ENCODE peak calls at places on chromosomes 7 and 10, in four cellular contexts. One of them, this sample, is unnamed.

GRCh38 chr10:97774811-97775294 is 3.1 kb upstream of the SFRP5 start:
- DNase-seq in anterior cingulate cortex: no peak
- DNase-seq in aorta: no peak
- DNase-seq in EL: no peak
- DNase-seq in this sample: no peak

GRCh38 chr7:116952640-116953371 is 495 bp upstream of the ST7 start:
- DNase-seq in anterior cingulate cortex: peak; percentile 66
- DNase-seq in aorta: peak; percentile 85
- DNase-seq in EL: peak; percentile 58
- DNase-seq in this sample: peak; percentile 40

GRCh38 chr7:50953820-50954219 is 171.1 kb upstream of the GRB10 start:
- DNase-seq in anterior cingulate cortex: no peak
- DNase-seq in aorta: no peak
- DNase-seq in EL: peak; percentile 89
- DNase-seq in this sample: peak; percentile 10

GRCh38 chr7:114670676-114671075 is 251.2 kb upstream of the MDFIC start:
- DNase-seq in anterior cingulate cortex: no peak
- DNase-seq in aorta: no peak
- DNase-seq in EL: no peak
- DNase-seq in this sample: no peak

GRCh38 chr10:77602231-77602912 is 35.2 kb downstream of the KCNMA1 start:
- DNase-seq in anterior cingulate cortex: no peak
- DNase-seq in aorta: no peak
- DNase-seq in EL: peak; percentile 64
- DNase-seq in this sample: peak; percentile 50

GRCh38 chr10:104762793-104763192 is 121.7 kb downstream of the SORCS3 start:
- DNase-seq in anterior cingulate cortex: no peak
- DNase-seq in aorta: no peak
- DNase-seq in EL: no peak
- DNase-seq in this sample: no peak

GRCh38 chr7:1136841-1137516 is 23.0 kb downstream of the ZFAND2A start:
- DNase-seq in anterior cingulate cortex: no peak
- DNase-seq in aorta: peak; percentile 17
- DNase-seq in EL: no peak
- DNase-seq in this sample: no peak

GRCh38 chr10:74432841-74433594 is 282.0 kb downstream of the ADK start:
- DNase-seq in anterior cingulate cortex: no peak
- DNase-seq in aorta: no peak
- DNase-seq in EL: peak; percentile 59
- DNase-seq in this sample: peak; percentile 65

GRCh38 chr10:124533266-124533665 is 71.6 kb downstream of the LHPP start:
- DNase-seq in anterior cingulate cortex: no peak
- DNase-seq in aorta: no peak
- DNase-seq in EL: no peak
- DNase-seq in this sample: no peak

GRCh38 chr10:131758062-131758941 is 142.5 kb upstream of the PPP2R2D start:
- DNase-seq in anterior cingulate cortex: no peak
- DNase-seq in aorta: no peak
- DNase-seq in EL: no peak
- DNase-seq in this sample: no peak

GRCh38 chr10:61901829-61902447 is 439 bp downstream of the ARID5B start:
- DNase-seq in anterior cingulate cortex: peak; percentile 74
- DNase-seq in aorta: no peak
- DNase-seq in EL: no peak
- DNase-seq in this sample: no peak

GRCh38 chr7:132771301-132771730 is 195.0 kb upstream of the PLXNA4 start:
- DNase-seq in anterior cingulate cortex: no peak
- DNase-seq in aorta: no peak
- DNase-seq in EL: no peak
- DNase-seq in this sample: no peak

GRCh38 chr10:116811691-116812090 is 37.6 kb upstream of the ENO4 start:
- DNase-seq in anterior cingulate cortex: no peak
- DNase-seq in aorta: no peak
- DNase-seq in EL: no peak
- DNase-seq in this sample: no peak

GRCh38 chr10:58511765-58512469 is 755 bp upstream of the BICC1 start:
- DNase-seq in anterior cingulate cortex: peak; percentile 11
- DNase-seq in aorta: peak; percentile 52
- DNase-seq in EL: peak; percentile 54
- DNase-seq in this sample: no peak

GRCh38 chr10:122830965-122831353 is 14.7 kb downstream of the CUZD1 start:
- DNase-seq in anterior cingulate cortex: no peak
- DNase-seq in aorta: no peak
- DNase-seq in EL: no peak
- DNase-seq in this sample: no peak

GRCh38 chr7:99707096-99707495 is 27.3 kb upstream of the CYP3A5 start:
- DNase-seq in anterior cingulate cortex: no peak
- DNase-seq in aorta: no peak
- DNase-seq in EL: no peak
- DNase-seq in this sample: peak; percentile 15

GRCh38 chr7:36777062-36777461 is 52.8 kb upstream of the AOAH start:
- DNase-seq in anterior cingulate cortex: no peak
- DNase-seq in aorta: no peak
- DNase-seq in EL: no peak
- DNase-seq in this sample: no peak